ENCODE peak calls at places on chromosomes 1 and 21, in four cellular contexts. One of them, this sample, is unnamed.

GRCh38 chr1:47340227-47340626 is 6.6 kb downstream of the CMPK1 start:
- DNase-seq in Caki2: no peak
- DNase-seq in GM19239: no peak
- DNase-seq in ovary: no peak
- DNase-seq in this sample: no peak

GRCh38 chr1:112359961-112360767 is 35.9 kb upstream of the CTTNBP2NL start:
- DNase-seq in Caki2: no peak
- DNase-seq in GM19239: no peak
- DNase-seq in ovary: peak
- DNase-seq in this sample: no peak

GRCh38 chr1:32111789-32112188 is 3.9 kb downstream of the KPNA6 start:
- DNase-seq in Caki2: peak
- DNase-seq in GM19239: no peak
- DNase-seq in ovary: no peak
- DNase-seq in this sample: no peak

GRCh38 chr21:16773206-16773605 is 739.6 kb upstream of the CXADR start:
- DNase-seq in Caki2: no peak
- DNase-seq in GM19239: no peak
- DNase-seq in ovary: no peak
- DNase-seq in this sample: no peak

GRCh38 chr1:25540750-25541350 is 2.6 kb upstream of the LDLRAP1 start:
- DNase-seq in Caki2: no peak
- DNase-seq in GM19239: no peak
- DNase-seq in ovary: no peak
- DNase-seq in this sample: no peak

GRCh38 chr1:41033272-41033671 is 11.7 kb upstream of the SLFNL1 start:
- DNase-seq in Caki2: no peak
- DNase-seq in GM19239: no peak
- DNase-seq in ovary: no peak
- DNase-seq in this sample: no peak

GRCh38 chr1:210624722-210625121 is 296.0 kb downstream of the HHAT start:
- DNase-seq in Caki2: no peak
- DNase-seq in GM19239: no peak
- DNase-seq in ovary: no peak
- DNase-seq in this sample: no peak

GRCh38 chr1:8945568-8945967 is at the start of gene CA6:
- DNase-seq in Caki2: no peak
- DNase-seq in GM19239: no peak
- DNase-seq in ovary: no peak
- DNase-seq in this sample: no peak

GRCh38 chr21:42219606-42220137 is 732 bp downstream of the ABCG1 start:
- DNase-seq in Caki2: no peak
- DNase-seq in GM19239: peak
- DNase-seq in ovary: no peak
- DNase-seq in this sample: peak

GRCh38 chr21:34687065-34687464 is 18.3 kb downstream of the CLIC6 start:
- DNase-seq in Caki2: no peak
- DNase-seq in GM19239: no peak
- DNase-seq in ovary: no peak
- DNase-seq in this sample: no peak

GRCh38 chr1:6347641-6348487 is 45.7 kb downstream of the ACOT7 start:
- DNase-seq in Caki2: peak
- DNase-seq in GM19239: peak
- DNase-seq in ovary: no peak
- DNase-seq in this sample: peak

GRCh38 chr1:38061883-38062328 is 15.3 kb upstream of the POU3F1 start:
- DNase-seq in Caki2: no peak
- DNase-seq in GM19239: no peak
- DNase-seq in ovary: no peak
- DNase-seq in this sample: no peak

GRCh38 chr1:8540971-8541370 is 223.1 kb downstream of the SLC45A1 start:
- DNase-seq in Caki2: no peak
- DNase-seq in GM19239: no peak
- DNase-seq in ovary: no peak
- DNase-seq in this sample: no peak

GRCh38 chr1:168920456-168921094 is 185.9 kb upstream of the ATP1B1 start:
- DNase-seq in Caki2: no peak
- DNase-seq in GM19239: no peak
- DNase-seq in ovary: peak
- DNase-seq in this sample: no peak

GRCh38 chr1:40059960-40060337 is 19.4 kb downstream of the CAP1 start:
- DNase-seq in Caki2: no peak
- DNase-seq in GM19239: no peak
- DNase-seq in ovary: no peak
- DNase-seq in this sample: no peak

GRCh38 chr1:214641214-214641895 is 38.4 kb downstream of the CENPF start:
- DNase-seq in Caki2: no peak
- DNase-seq in GM19239: no peak
- DNase-seq in ovary: no peak
- DNase-seq in this sample: no peak

GRCh38 chr1:61976566-61976965 is 218.1 kb upstream of the L1TD1 start:
- DNase-seq in Caki2: no peak
- DNase-seq in GM19239: no peak
- DNase-seq in ovary: no peak
- DNase-seq in this sample: no peak

GRCh38 chr21:37799193-37800121 is 116.8 kb downstream of the KCNJ6 start:
- DNase-seq in Caki2: no peak
- DNase-seq in GM19239: no peak
- DNase-seq in ovary: no peak
- DNase-seq in this sample: no peak

GRCh38 chr21:31911138-31911907 is 38.5 kb downstream of the HUNK start:
- DNase-seq in Caki2: peak
- DNase-seq in GM19239: no peak
- DNase-seq in ovary: no peak
- DNase-seq in this sample: no peak

GRCh38 chr1:1437904-1438376 is 2.5 kb downstream of the VWA1 start:
- DNase-seq in Caki2: peak
- DNase-seq in GM19239: peak
- DNase-seq in ovary: no peak
- DNase-seq in this sample: peak

GRCh38 chr1:181660621-181661020 is 177.3 kb downstream of the CACNA1E start:
- DNase-seq in Caki2: peak
- DNase-seq in GM19239: no peak
- DNase-seq in ovary: no peak
- DNase-seq in this sample: no peak

GRCh38 chr1:16124377-16125087 is 31.3 kb downstream of the EPHA2 start:
- DNase-seq in Caki2: no peak
- DNase-seq in GM19239: no peak
- DNase-seq in ovary: no peak
- DNase-seq in this sample: no peak

This sample was measured in HuH-7.5.